ENCODE peak calls at places on chromosomes 7 and 10, in seven cellular contexts. W is tibial nerve, O is stomach, I is transverse colon, C is K562, E is A549, N is ovary. K is an unnamed sample. For H3K4me1, the result is how much of the 10 kb centered on the place peaks cover.

GRCh38 chr7:151168022-151168786 is 710 bp upstream of the GBX1 start:
- DNase-seq in W (no peak), O (peak), I (peak), C (peak), E (peak), N (no peak), K (peak)

GRCh38 chr10:58590924-58591323 is 78.3 kb downstream of the BICC1 start:
- DNase-seq in W (no peak), O (no peak), I (no peak), C (no peak), E (no peak), N (no peak), K (no peak)

GRCh38 chr7:94109556-94109955 is 105.4 kb upstream of the BET1 start:
- DNase-seq in W (no peak), O (no peak), I (no peak), C (no peak), E (no peak), N (no peak), K (no peak)

GRCh38 chr7:128311-129080 is 63.9 kb upstream of the FAM20C start:
- DNase-seq in W (no peak), O (no peak), I (no peak), C (no peak), E (no peak), N (no peak), K (peak)

GRCh38 chr7:170551-171363 is 21.6 kb upstream of the FAM20C start:
- DNase-seq in W (no peak), O (no peak), I (no peak), C (no peak), E (no peak), N (no peak), K (no peak)

GRCh38 chr7:50768470-50769159 is 14.1 kb downstream of the GRB10 start:
- DNase-seq in W (no peak), O (no peak), I (no peak), C (peak), E (no peak), N (no peak), K (no peak)

GRCh38 chr10:12510566-12510965 is 161.2 kb downstream of the CAMK1D start:
- DNase-seq in W (no peak), O (no peak), I (no peak), C (no peak), E (no peak), N (no peak), K (no peak)

GRCh38 chr10:4181075-4181474 is 396.1 kb upstream of the KLF6 start:
- DNase-seq in W (no peak), O (no peak), I (no peak), C (no peak), E (no peak), N (no peak), K (no peak)

GRCh38 chr7:47143344-47143743 is 438.6 kb downstream of the TNS3 start:
- DNase-seq in W (no peak), O (no peak), I (no peak), C (no peak), E (no peak), N (no peak), K (no peak)

GRCh38 chr7:9488555-9488954 is 1055.1 kb downstream of the NXPH1 start:
- DNase-seq in W (no peak), O (no peak), I (no peak), C (no peak), E (no peak), N (no peak), K (no peak)

GRCh38 chr7:157996359-157997079 is 591.1 kb downstream of the PTPRN2 start:
- DNase-seq in W (no peak), O (no peak), I (no peak), C (no peak), E (no peak), N (no peak), K (no peak)

GRCh38 chr7:23275906-23276305 is 23.2 kb upstream of the MALSU1 start:
- DNase-seq in W (no peak), O (no peak), I (no peak), C (no peak), E (no peak), N (no peak), K (no peak)

GRCh38 chr7:143965280-143965679 is 10.6 kb downstream of the OR2F1 start:
- DNase-seq in W (no peak), O (no peak), I (no peak), C (no peak), E (no peak), N (no peak), K (no peak)

GRCh38 chr10:102120987-102121738 is 995 bp upstream of the LDB1 start:
- DNase-seq in W (peak), O (peak), I (peak), C (peak), E (no peak), N (peak), K (peak)

GRCh38 chr7:128843938-128844621 is 13.9 kb downstream of the FLNC start:
- DNase-seq in W (no peak), O (no peak), I (no peak), C (no peak), E (no peak), N (no peak), K (no peak)

GRCh38 chr7:38669965-38670520 is 38.9 kb upstream of the AMPH start:
- DNase-seq in W (no peak), O (no peak), I (no peak), C (no peak), E (no peak), N (no peak), K (no peak)

GRCh38 chr7:4707980-4708411 is 25.9 kb downstream of the FOXK1 start:
- DNase-seq in W (no peak), O (no peak), I (no peak), C (no peak), E (no peak), N (no peak), K (no peak)

GRCh38 chr7:127158659-127159058 is 94.1 kb downstream of the GRM8 start:
- DNase-seq in W (no peak), O (no peak), I (no peak), C (peak), E (no peak), N (no peak), K (no peak)

GRCh38 chr10:100006241-100006886 is 3.4 kb downstream of the DNMBP start:
- DNase-seq in W (no peak), O (no peak), I (no peak), C (peak), E (peak), N (no peak), K (no peak)

GRCh38 chr10:21919117-21919516 is 84.4 kb downstream of the DNAJC1 start:
- DNase-seq in W (no peak), O (no peak), I (no peak), C (no peak), E (no peak), N (no peak), K (no peak)
- TF ChIP-seq EP300 in W (no peak), O (no peak), I (no peak), C (no peak), E (no peak), N (no peak), K (no peak)

GRCh38 chr10:125149278-125150047 is 10.9 kb downstream of the CTBP2 start:
- DNase-seq in W (peak), O (peak), I (peak), C (peak), E (peak), N (peak), K (peak)
- H3K4me1 ChIP-seq in W (under half), O (half or more), I (half or more), C (under half), E (half or more), N (half or more), K (half or more)

DNA sequence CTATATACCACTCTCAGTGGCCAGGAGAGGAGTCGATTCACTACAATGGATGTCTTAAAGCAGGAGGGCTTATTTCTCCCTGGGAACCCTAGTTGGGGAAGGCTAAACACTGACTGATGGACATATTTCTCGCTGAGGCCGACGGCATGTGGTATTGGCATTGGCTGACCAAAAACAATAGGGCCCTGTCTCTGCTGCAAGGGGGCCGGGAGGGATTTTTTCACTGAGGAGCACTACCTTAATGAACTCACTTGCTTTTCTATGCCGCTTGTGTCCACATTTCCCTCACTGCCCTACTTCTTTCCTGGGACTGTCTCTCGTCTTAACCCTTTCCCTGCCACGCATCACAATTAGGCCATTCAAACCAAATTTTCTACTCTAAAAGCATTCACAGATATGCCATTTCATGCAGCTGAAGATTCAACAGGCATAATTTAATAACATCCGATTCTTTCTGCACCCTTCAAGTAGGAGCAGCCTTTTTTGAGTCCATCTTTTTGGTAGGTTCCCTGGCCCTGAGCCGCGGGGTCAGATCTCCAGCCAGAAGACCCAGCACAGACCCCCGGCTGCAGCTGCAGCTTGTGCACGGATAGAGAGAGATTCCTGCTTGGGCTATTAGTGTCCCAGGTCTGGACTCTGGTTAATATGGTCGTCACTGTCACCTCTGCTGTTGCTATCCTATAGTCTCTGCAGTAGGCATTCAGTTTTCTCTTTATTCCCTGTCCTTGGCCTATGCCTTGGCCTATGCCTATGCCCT is 118.7 kb downstream of the HIPK2 start:
- DNase-seq in W (no peak), O (no peak), I (no peak), C (no peak), E (no peak), N (no peak), K (no peak)
- H3K27ac ChIP-seq in W (no peak), O (peak), I (no peak), C (no peak), E (no peak), N (no peak), K (no peak)

DNA sequence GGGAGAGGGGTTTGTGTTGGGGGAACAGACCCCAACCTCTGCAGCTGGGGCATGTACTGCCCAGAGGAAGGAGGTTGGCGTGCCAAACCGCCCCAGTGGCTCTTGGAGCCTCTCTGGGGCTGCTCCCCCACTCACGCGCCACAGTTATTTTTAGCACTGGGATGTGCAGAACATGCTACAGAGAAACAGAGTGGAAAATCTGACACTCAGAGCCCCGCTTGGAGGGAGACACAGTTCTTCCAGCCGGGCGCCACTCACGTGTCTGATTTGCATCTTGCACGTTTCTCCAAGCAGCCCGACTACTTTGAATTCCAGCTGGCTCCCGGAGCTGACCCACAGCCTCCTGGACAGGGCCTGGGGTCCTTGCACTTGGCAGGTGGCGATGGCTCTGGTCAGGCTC is 182.0 kb downstream of the RPS24 start:
- DNase-seq in W (peak), O (no peak), I (peak), C (no peak), E (no peak), N (peak), K (no peak)
- TF ChIP-seq EP300 in W (peak), O (no peak), I (peak), C (no peak), E (no peak), N (no peak), K (no peak)

GRCh38 chr7:105000927-105001336 is 13.1 kb upstream of the KMT2E start:
- DNase-seq in W (no peak), O (no peak), I (no peak), C (no peak), E (no peak), N (no peak), K (peak)
- H3K4me1 ChIP-seq in W (under half), O (half or more), I (half or more), C (under half), E (half or more), N (under half), K (half or more)

GRCh38 chr10:34121125-34121973 is 693.7 kb downstream of the PARD3 start:
- DNase-seq in W (no peak), O (no peak), I (no peak), C (no peak), E (no peak), N (no peak), K (no peak)

GRCh38 chr10:34125702-34126101 is 689.4 kb downstream of the PARD3 start:
- DNase-seq in W (no peak), O (no peak), I (no peak), C (no peak), E (no peak), N (no peak), K (no peak)

GRCh38 chr10:34119456-34119855 is 695.6 kb downstream of the PARD3 start:
- DNase-seq in W (no peak), O (no peak), I (no peak), C (peak), E (no peak), N (no peak), K (no peak)

GRCh38 chr10:34124522-34125035 is 690.5 kb downstream of the PARD3 start:
- DNase-seq in W (no peak), O (no peak), I (no peak), C (no peak), E (peak), N (no peak), K (no peak)

DNA sequence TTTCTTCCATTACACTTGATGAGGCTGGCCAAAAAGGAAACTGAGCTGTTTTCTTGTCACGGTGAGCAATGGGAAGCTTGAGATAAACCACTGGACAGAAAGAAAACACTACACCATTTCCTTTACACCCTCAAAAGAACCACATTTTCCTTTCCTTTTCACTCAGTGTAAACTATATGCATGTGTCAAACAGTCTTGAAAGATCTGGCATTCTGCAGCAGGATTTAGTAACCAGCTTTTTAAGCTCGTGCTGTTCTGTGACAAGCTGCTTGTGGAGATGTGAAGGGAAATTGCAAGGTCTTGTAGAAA is 693.2 kb downstream of the PARD3 start:
- DNase-seq in W (no peak), O (no peak), I (no peak), C (no peak), E (no peak), N (no peak), K (no peak)
- H3K27ac ChIP-seq in W (no peak), O (no peak), I (no peak), C (no peak), E (peak), N (no peak), K (no peak)

DNA sequence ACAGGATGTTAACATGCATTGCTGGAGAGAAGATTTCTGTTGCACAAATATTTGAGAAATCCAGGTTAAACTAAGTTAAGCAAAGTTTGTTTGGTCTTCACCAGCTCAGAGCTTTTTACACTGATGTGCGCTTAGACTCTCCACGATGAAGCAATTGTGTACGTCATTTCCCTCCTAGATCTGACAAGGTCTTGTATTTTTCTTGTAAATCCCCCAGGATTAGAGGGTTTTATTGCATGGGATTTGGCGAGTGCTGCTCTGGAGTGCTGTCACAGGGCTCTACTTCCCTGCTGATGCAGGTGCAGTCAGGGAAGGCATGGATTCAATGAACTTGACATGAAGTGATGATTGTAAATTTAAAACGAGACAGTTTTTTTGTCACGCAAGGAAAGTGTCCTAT is 173.3 kb downstream of the PDE1C start:
- DNase-seq in W (no peak), O (no peak), I (no peak), C (no peak), E (no peak), N (no peak), K (no peak)
- TF ChIP-seq EP300 in W (no peak), O (no peak), I (no peak), C (no peak), E (peak), N (no peak), K (no peak)

K was measured in upper lobe of left lung.